ENCODE peak calls at places on chromosomes 16 and 17, in seven cellular contexts. W, M, R, J, N, A and T are unnamed samples.

GRCh38 chr17:72465191-72466024 is 344.6 kb downstream of the SOX9 start:
- DNase-seq in J (peak; percentile 62), M (peak; percentile 72), A (no peak), R (no peak), N (peak; percentile 85), W (no peak), T (peak; percentile 44)

GRCh38 chr17:28110184-28110583 is 67.7 kb downstream of the NLK start:
- DNase-seq in J (no peak), W (no peak), R (no peak), N (no peak), A (no peak), M (no peak), T (no peak)

GRCh38 chr16:50261707-50262235 is 4.6 kb upstream of the ADCY7 start:
- DNase-seq in M (no peak), A (no peak), W (no peak), N (no peak), R (no peak), J (peak; percentile 41), T (no peak)

GRCh38 chr16:14193316-14193871 is 122.3 kb downstream of the MRTFB start:
- DNase-seq in R (peak; percentile 41), J (peak; percentile 34), W (no peak), N (no peak), M (no peak), A (no peak), T (no peak)

GRCh38 chr17:13735444-13735843 is 133.7 kb upstream of the HS3ST3A1 start:
- DNase-seq in N (no peak), A (peak; percentile 77), M (peak; percentile 43), W (no peak), R (no peak), J (no peak), T (peak; percentile 64)

GRCh38 chr16:85391175-85391707 is 221.9 kb upstream of the GSE1 start:
- DNase-seq in J (no peak), M (no peak), W (no peak), R (no peak), A (no peak), N (no peak), T (no peak)

GRCh38 chr17:55451203-55451641 is 29.6 kb upstream of the MMD start:
- DNase-seq in W (no peak), J (no peak), R (no peak), M (no peak), A (no peak), N (no peak), T (no peak)

GRCh38 chr17:68598074-68598473 is 3.1 kb downstream of the FAM20A start:
- DNase-seq in R (no peak), W (no peak), J (no peak), M (no peak), N (no peak), A (no peak), T (no peak)